ENCODE peak calls at places on chromosomes 4 and X, in six cellular contexts. M, L, Y, S, Q and H are unnamed samples.

GRCh38 chr4:184097240-184097619 is 120.4 kb downstream of the ENPP6 start:
- DNase-seq in M (peak; percentile 64), L (no peak), Y (no peak), S (no peak), Q (peak; percentile 54), H (peak; percentile 48)

GRCh38 chr4:152594981-152595916 is 59.4 kb upstream of the FBXW7 start:
- DNase-seq in M (no peak), L (no peak), Y (no peak), S (peak; percentile 10), Q (no peak), H (no peak)

GRCh38 chrX:45196701-45197100 is 4.0 kb downstream of the DIPK2B start:
- DNase-seq in M (no peak), L (no peak), Y (no peak), S (no peak), Q (no peak), H (no peak)

GRCh38 chr4:120921456-120922389 is 803 bp downstream of the PRDM5 start:
- DNase-seq in M (no peak), L (peak; percentile 46), Y (peak; percentile 36), S (peak; percentile 28), Q (peak; percentile 63), H (peak; percentile 17)

GRCh38 chr4:38753021-38753806 is 29.6 kb downstream of the TLR10 start:
- DNase-seq in M (no peak), L (peak; percentile 98), Y (peak; percentile 88), S (no peak), Q (peak; percentile 93), H (no peak)

GRCh38 chr4:38230121-38230728 is 270.0 kb downstream of the PTTG2 start:
- DNase-seq in M (no peak), L (no peak), Y (no peak), S (no peak), Q (no peak), H (no peak)

GRCh38 chr4:38990241-38990640 is 42.0 kb downstream of the TMEM156 start:
- DNase-seq in M (no peak), L (no peak), Y (no peak), S (no peak), Q (no peak), H (no peak)

GRCh38 chrX:97065973-97066372 is 182.3 kb downstream of the RPA4 start:
- DNase-seq in M (no peak), L (no peak), Y (no peak), S (no peak), Q (no peak), H (no peak)

GRCh38 chr4:40053161-40053560 is 3.5 kb upstream of the N4BP2 start:
- DNase-seq in M (no peak), L (no peak), Y (no peak), S (no peak), Q (no peak), H (no peak)

GRCh38 chr4:53280846-53281245 is 85.0 kb downstream of the SCFD2 start:
- DNase-seq in M (no peak), L (no peak), Y (no peak), S (no peak), Q (no peak), H (no peak)

GRCh38 chrX:23981222-23981621 is 45.8 kb downstream of the KLHL15 start:
- DNase-seq in M (no peak), L (no peak), Y (no peak), S (no peak), Q (no peak), H (no peak)